ENCODE peak calls at places on chromosomes 13 and 19, in ten cellular contexts. S is ovary, V is endothelial cell of umbilical vein, O is stomach, J is body of pancreas, Z is adrenal gland, A is gastrocnemius medialis, Y is GM12891, T is H54, Q is A549. G is an unnamed sample.

GRCh38 chr19:475360-475759 is 14.5 kb upstream of the SHC2 start:
- DNase-seq in S (no peak), V (no peak), O (no peak), J (no peak), Z (no peak), A (no peak), Y (no peak), T (no peak), Q (no peak), G (no peak)

GRCh38 chr13:92044351-92044750 is 645.9 kb downstream of the GPC5 start:
- DNase-seq in S (no peak), V (no peak), O (no peak), J (peak), Z (no peak), A (no peak), Y (no peak), T (no peak), Q (no peak), G (no peak)

GRCh38 chr19:17337675-17338439 is 504 bp downstream of the GTPBP3 start:
- DNase-seq in S (no peak), V (no peak), O (no peak), J (no peak), Z (peak), A (no peak), Y (no peak), T (no peak), Q (no peak), G (no peak)

GRCh38 chr19:33434886-33435705 is 61.6 kb downstream of the CEBPG start:
- DNase-seq in S (no peak), V (no peak), O (no peak), J (no peak), Z (no peak), A (no peak), Y (no peak), T (peak), Q (no peak), G (no peak)

GRCh38 chr13:21069561-21070004 is 8.2 kb upstream of the LATS2 start:
- DNase-seq in S (peak), V (no peak), O (no peak), J (no peak), Z (no peak), A (peak), Y (no peak), T (peak), Q (peak), G (no peak)

GRCh38 chr13:75812751-75813181 is 176.6 kb downstream of the LMO7 start:
- DNase-seq in S (no peak), V (peak), O (peak), J (peak), Z (peak), A (no peak), Y (no peak), T (no peak), Q (no peak), G (no peak)

GRCh38 chr13:114275309-114275708 is 6.1 kb upstream of the UPF3A start:
- DNase-seq in S (no peak), V (no peak), O (no peak), J (no peak), Z (no peak), A (no peak), Y (no peak), T (no peak), Q (no peak), G (no peak)

GRCh38 chr13:24693862-24694471 is 13.8 kb downstream of the ATP12A start:
- DNase-seq in S (peak), V (peak), O (peak), J (peak), Z (peak), A (peak), Y (peak), T (peak), Q (peak), G (no peak)

GRCh38 chr13:113784645-113785024 is 25.6 kb downstream of the TMEM255B start:
- DNase-seq in S (no peak), V (no peak), O (no peak), J (no peak), Z (no peak), A (no peak), Y (no peak), T (no peak), Q (no peak), G (no peak)

GRCh38 chr13:74335370-74335769 is 201.2 kb upstream of the KLF12 start:
- DNase-seq in S (no peak), V (no peak), O (no peak), J (no peak), Z (no peak), A (no peak), Y (no peak), T (no peak), Q (no peak), G (no peak)

GRCh38 chr19:30253581-30253996 is 118.6 kb upstream of the ZNF536 start:
- DNase-seq in S (no peak), V (no peak), O (no peak), J (no peak), Z (peak), A (no peak), Y (no peak), T (no peak), Q (no peak), G (no peak)

GRCh38 chr13:30880151-30880551 is 25.9 kb upstream of the MEDAG start:
- DNase-seq in S (no peak), V (no peak), O (no peak), J (no peak), Z (no peak), A (no peak), Y (no peak), T (no peak), Q (no peak), G (no peak)

GRCh38 chr19:4971816-4972495 is 3.0 kb downstream of the KDM4B start:
- DNase-seq in S (peak), V (no peak), O (no peak), J (no peak), Z (peak), A (no peak), Y (no peak), T (no peak), Q (no peak), G (no peak)

GRCh38 chr13:76723551-76724232 is 162.5 kb downstream of the KCTD12 start:
- DNase-seq in S (peak), V (peak), O (no peak), J (no peak), Z (peak), A (peak), Y (no peak), T (no peak), Q (no peak), G (no peak)

GRCh38 chr13:33536639-33537425 is 251.3 kb upstream of the STARD13 start:
- DNase-seq in S (no peak), V (no peak), O (no peak), J (no peak), Z (no peak), A (no peak), Y (no peak), T (no peak), Q (no peak), G (no peak)

GRCh38 chr19:48964205-48965032 is 690 bp upstream of the FTL start:
- DNase-seq in S (peak), V (no peak), O (peak), J (peak), Z (no peak), A (no peak), Y (no peak), T (no peak), Q (peak), G (no peak)

GRCh38 chr13:106336663-106337062 is 198.8 kb downstream of the EFNB2 start:
- DNase-seq in S (no peak), V (no peak), O (no peak), J (no peak), Z (no peak), A (no peak), Y (no peak), T (no peak), Q (no peak), G (no peak)

GRCh38 chr13:87538366-87539052 is 132.7 kb upstream of the SLITRK5 start:
- DNase-seq in S (no peak), V (no peak), O (no peak), J (no peak), Z (no peak), A (no peak), Y (no peak), T (no peak), Q (no peak), G (no peak)

GRCh38 chr13:44373601-44374347 is at the start of gene SERP2:
- DNase-seq in S (peak), V (no peak), O (no peak), J (peak), Z (peak), A (no peak), Y (no peak), T (no peak), Q (no peak), G (no peak)

GRCh38 chr13:41065098-41065497 is 3.8 kb downstream of the WBP4 start:
- DNase-seq in S (no peak), V (peak), O (no peak), J (no peak), Z (no peak), A (no peak), Y (no peak), T (no peak), Q (no peak), G (no peak)

GRCh38 chr13:110965755-110966134 is 50.9 kb upstream of the ANKRD10 start:
- DNase-seq in S (no peak), V (no peak), O (no peak), J (no peak), Z (no peak), A (no peak), Y (no peak), T (no peak), Q (no peak), G (no peak)

GRCh38 chr13:113853518-113854237 is 10.2 kb downstream of the GAS6 start:
- DNase-seq in S (peak), V (peak), O (no peak), J (no peak), Z (no peak), A (peak), Y (no peak), T (no peak), Q (no peak), G (no peak)

GRCh38 chr19:39428309-39429112 is 7.2 kb downstream of the RPS16 start:
- DNase-seq in S (peak), V (peak), O (peak), J (peak), Z (peak), A (no peak), Y (no peak), T (peak), Q (peak), G (no peak)

GRCh38 chr19:42086188-42086736 is 10.3 kb downstream of the ZNF574 start:
- DNase-seq in S (no peak), V (no peak), O (no peak), J (no peak), Z (no peak), A (no peak), Y (no peak), T (no peak), Q (no peak), G (no peak)

GRCh38 chr19:10227215-10227971 is 3.7 kb downstream of the S1PR2 start:
- DNase-seq in S (peak), V (no peak), O (no peak), J (no peak), Z (no peak), A (peak), Y (no peak), T (no peak), Q (no peak), G (no peak)
- TF ChIP-seq POLR2A in S (no peak), V (no peak), O (no peak), J (no peak), Z (no peak), A (no peak), Y (no peak), T (no peak), Q (no peak), G (no peak)

DNA sequence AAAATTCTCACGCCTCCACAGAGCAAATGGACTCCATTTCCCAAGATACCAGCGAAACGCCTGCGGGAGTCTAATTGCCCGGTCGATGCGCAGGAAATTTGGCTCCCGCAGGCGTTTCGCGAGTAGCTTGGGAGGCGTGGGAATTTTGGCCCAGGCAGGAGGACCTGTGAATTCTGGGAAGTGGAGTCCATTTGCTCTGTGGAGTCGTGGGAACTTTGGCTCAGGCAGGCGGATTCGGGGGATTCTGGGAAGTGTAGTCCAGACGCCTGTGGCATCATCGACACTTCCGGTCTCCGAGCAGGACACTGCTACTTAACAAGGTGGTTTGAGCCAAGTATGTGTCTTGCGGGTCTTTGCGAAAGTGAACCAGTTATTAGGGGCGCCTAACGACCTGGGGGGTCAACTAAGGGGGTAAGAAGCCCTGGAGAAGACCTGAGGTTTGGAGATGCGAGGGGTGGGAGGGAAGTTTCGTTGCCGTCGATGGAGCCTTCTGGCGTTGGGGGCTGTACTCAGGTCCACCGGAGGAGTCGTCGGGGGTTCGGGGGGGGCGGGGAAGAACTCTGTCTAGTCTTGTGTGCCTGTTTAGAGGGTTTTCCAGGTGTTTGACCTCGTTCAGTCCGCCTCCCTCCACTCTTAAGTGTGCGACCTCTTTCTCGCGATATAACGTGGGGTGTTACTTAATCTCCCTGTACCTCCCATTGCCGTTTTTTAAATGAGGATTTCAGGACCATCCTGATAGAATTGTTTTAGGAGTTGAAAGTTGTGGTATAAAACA is at the start of gene ZNF155:
- DNase-seq in S (peak), V (peak), O (peak), J (peak), Z (peak), A (peak), Y (no peak), T (peak), Q (peak), G (peak)
- TF ChIP-seq POLR2A in S (peak), V (peak), O (no peak), J (peak), Z (peak), A (no peak), Y (peak), T (no peak), Q (no peak), G (no peak)

GRCh38 chr19:7698583-7698982 is 3.3 kb downstream of the FCER2 start:
- DNase-seq in S (no peak), V (no peak), O (no peak), J (no peak), Z (no peak), A (no peak), Y (no peak), T (no peak), Q (no peak), G (no peak)
- TF ChIP-seq POLR2A in S (no peak), V (no peak), O (no peak), J (no peak), Z (no peak), A (no peak), Y (no peak), T (no peak), Q (no peak), G (no peak)

GRCh38 chr19:40778045-40778864 is at the start of gene RAB4B:
- DNase-seq in S (peak), V (peak), O (peak), J (peak), Z (peak), A (peak), Y (peak), T (peak), Q (peak), G (peak)

GRCh38 chr19:40776966-40777794 is 867 bp upstream of the RAB4B start:
- DNase-seq in S (peak), V (peak), O (peak), J (peak), Z (peak), A (peak), Y (peak), T (peak), Q (peak), G (peak)

GRCh38 chr19:40778865-40779284 is 828 bp downstream of the RAB4B start:
- DNase-seq in S (no peak), V (no peak), O (no peak), J (no peak), Z (no peak), A (no peak), Y (no peak), T (peak), Q (peak), G (no peak)

GRCh38 chr19:40776364-40776763 is 1.0 kb downstream of the MIA start:
- DNase-seq in S (no peak), V (no peak), O (no peak), J (no peak), Z (no peak), A (no peak), Y (no peak), T (no peak), Q (no peak), G (no peak)

DNA sequence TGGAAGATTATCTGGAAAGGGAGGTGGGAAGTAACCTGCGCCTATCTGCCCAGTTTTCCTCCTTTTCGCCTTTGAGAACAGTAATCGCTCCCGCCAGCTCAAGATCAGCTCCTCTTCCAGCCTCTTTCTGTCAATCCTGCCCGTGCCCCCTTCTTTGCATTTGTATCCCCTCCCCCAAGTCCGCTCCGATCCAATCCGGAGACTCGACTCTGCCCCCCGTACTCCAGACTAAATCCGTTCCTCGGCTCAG is 327 bp upstream of the RAB4B start:
- DNase-seq in S (no peak), V (no peak), O (no peak), J (no peak), Z (no peak), A (no peak), Y (no peak), T (no peak), Q (no peak), G (no peak)
- TF ChIP-seq POLR2A in S (no peak), V (no peak), O (peak), J (peak), Z (peak), A (peak), Y (peak), T (peak), Q (no peak), G (peak)

GRCh38 chr13:112332727-112333126 is 43.4 kb upstream of the SPACA7 start:
- DNase-seq in S (no peak), V (no peak), O (no peak), J (no peak), Z (no peak), A (no peak), Y (no peak), T (no peak), Q (no peak), G (no peak)
- TF ChIP-seq POLR2A in S (no peak), V (no peak), O (no peak), J (no peak), Z (no peak), A (no peak), Y (no peak), T (no peak), Q (no peak), G (no peak)

DNA sequence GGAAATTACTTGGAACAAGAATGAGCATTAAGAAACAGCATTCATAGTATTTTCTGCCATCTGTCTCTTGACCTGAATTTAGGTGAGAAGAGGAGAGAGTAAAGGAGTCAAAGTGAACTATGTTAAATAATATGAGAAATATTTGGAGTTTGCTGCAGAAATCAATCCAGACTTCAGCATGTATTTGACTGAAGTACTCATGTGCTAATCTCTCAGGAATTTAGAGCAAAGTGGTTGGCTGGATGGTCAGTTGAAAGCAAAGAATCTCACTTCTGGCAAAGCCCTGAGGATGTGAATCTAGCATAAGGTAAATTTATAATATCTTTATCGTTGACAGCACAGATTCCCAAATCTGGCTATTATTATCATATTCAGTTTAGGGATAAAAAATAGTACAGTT is 394.3 kb downstream of the PCDH17 start:
- DNase-seq in S (no peak), V (no peak), O (no peak), J (no peak), Z (no peak), A (no peak), Y (no peak), T (no peak), Q (no peak), G (no peak)
- TF ChIP-seq POLR2A in S (no peak), V (no peak), O (no peak), J (no peak), Z (no peak), A (no peak), Y (no peak), T (no peak), Q (no peak), G (no peak)

GRCh38 chr13:28655566-28655965 is 3.4 kb upstream of the POMP start:
- DNase-seq in S (no peak), V (no peak), O (no peak), J (no peak), Z (no peak), A (no peak), Y (no peak), T (no peak), Q (no peak), G (no peak)
- TF ChIP-seq POLR2A in S (no peak), V (no peak), O (no peak), J (no peak), Z (no peak), A (no peak), Y (no peak), T (no peak), Q (no peak), G (no peak)

GRCh38 chr19:52922841-52923781 is at the start of gene ZNF888:
- DNase-seq in S (peak), V (peak), O (peak), J (peak), Z (peak), A (peak), Y (peak), T (peak), Q (no peak), G (peak)

DNA sequence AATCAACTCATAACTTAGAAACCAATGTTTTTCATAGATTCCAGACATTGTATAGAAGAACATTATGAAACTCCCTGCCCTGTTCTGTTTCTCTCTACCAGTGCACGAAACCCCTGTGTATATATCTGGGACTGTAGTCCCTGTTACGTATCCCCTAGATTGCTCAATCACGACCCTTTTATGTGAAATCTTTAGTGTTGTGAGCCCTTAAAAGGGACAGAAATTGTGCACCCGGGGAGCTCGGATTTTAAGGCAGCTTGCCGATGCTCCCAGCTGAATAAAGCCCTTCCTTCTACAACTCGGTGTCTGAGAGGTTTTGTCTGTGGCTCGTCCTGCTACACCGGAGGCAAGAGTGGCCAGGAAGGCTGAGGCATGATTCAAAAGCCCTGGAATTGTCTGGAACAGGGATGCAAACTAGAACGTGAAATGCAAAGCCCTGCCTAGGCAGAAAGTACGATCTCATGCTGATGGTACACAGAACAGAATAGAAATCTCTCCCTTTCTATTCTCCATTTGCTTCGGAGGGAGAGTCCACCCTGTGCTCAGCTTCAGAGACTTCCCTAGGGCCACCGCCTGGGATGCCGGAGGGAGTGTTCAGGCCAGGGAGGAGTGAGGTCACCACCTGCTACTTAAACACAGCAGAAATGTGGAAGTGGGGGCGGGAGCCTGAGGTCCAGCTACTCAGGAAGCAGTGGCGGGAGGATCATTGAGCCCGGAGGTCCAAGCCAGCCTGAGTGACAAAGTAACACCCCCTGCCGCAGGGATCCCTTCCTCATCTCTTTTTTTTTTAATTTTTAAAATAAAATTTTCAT is 760 bp upstream of the ZNF888 start:
- DNase-seq in S (no peak), V (peak), O (peak), J (peak), Z (peak), A (peak), Y (no peak), T (peak), Q (no peak), G (no peak)
- TF ChIP-seq POLR2A in S (no peak), V (no peak), O (peak), J (no peak), Z (no peak), A (no peak), Y (no peak), T (no peak), Q (no peak), G (no peak)

GRCh38 chr19:18919086-18919894 is at the start of the genes COPE and DDX49:
- DNase-seq in S (peak), V (peak), O (peak), J (peak), Z (peak), A (peak), Y (peak), T (peak), Q (peak), G (peak)
- TF ChIP-seq POLR2A in S (peak), V (peak), O (peak), J (peak), Z (peak), A (peak), Y (peak), T (peak), Q (peak), G (no peak)

GRCh38 chr19:19955208-19955607 is 54.5 kb downstream of the ZNF93 start:
- DNase-seq in S (no peak), V (no peak), O (no peak), J (no peak), Z (no peak), A (no peak), Y (no peak), T (no peak), Q (no peak), G (no peak)
- TF ChIP-seq POLR2A in S (no peak), V (no peak), O (no peak), J (no peak), Z (no peak), A (no peak), Y (no peak), T (no peak), Q (no peak), G (no peak)